ENCODE peak calls at places on chromosomes 16 and 17, in nine cellular contexts. X is midbrain; C is OCI-LY7; V is effector memory CD8-positive, alpha-beta T cell; S is ecto neural progenitor cell; I is Kasumi-1; Z is NAMALWA; N is uterus; Y is C1 segment of cervical spinal cord. U is an unnamed sample.

GRCh38 chr16:89308391-89309333 is 91.2 kb downstream of the ZNF778 start:
- DNase-seq in S (no peak), I (peak; percentile 37), N (no peak), Y (no peak), X (no peak), V (no peak), C (peak; percentile 31), Z (peak; percentile 74), U (no peak)

GRCh38 chr16:1378804-1379053 is 27.0 kb downstream of the GNPTG start:
- DNase-seq in I (no peak), V (no peak), C (no peak), N (no peak), Y (no peak), Z (no peak), S (no peak), X (no peak), U (no peak)

GRCh38 chr16:1771072-1771863 is at the start of gene NME3:
- DNase-seq in Z (peak; percentile 69), S (peak; percentile 81), I (peak; percentile 5), N (peak; percentile 79), C (peak; percentile 77), V (peak; percentile 72), Y (peak; percentile 58), X (peak; percentile 55), U (peak; percentile 62)

GRCh38 chr17:83186751-83187421 is 107.5 kb downstream of the METRNL start:
- DNase-seq in V (no peak), S (peak; percentile 38), C (no peak), Z (no peak), N (no peak), I (no peak), Y (no peak), X (no peak), U (no peak)

GRCh38 chr17:76458580-76459490 is 5.9 kb upstream of the UBE2O start:
- DNase-seq in Z (peak; percentile 69), S (peak; percentile 87), V (no peak), X (no peak), C (peak; percentile 88), Y (no peak), N (no peak), I (peak; percentile 59), U (no peak)

GRCh38 chr16:57070986-57071540 is 21.3 kb upstream of the CPNE2 start:
- DNase-seq in S (no peak), Y (no peak), I (no peak), C (no peak), Z (no peak), N (no peak), X (no peak), V (peak; percentile 45), U (no peak)

GRCh38 chr16:84927621-84928591 is 83.4 kb downstream of the ZDHHC7 start:
- DNase-seq in X (no peak), N (peak; percentile 59), S (no peak), I (no peak), V (no peak), Y (no peak), Z (no peak), C (no peak), U (no peak)

GRCh38 chr17:39938140-39938869 is 10.8 kb downstream of the LRRC3C start:
- DNase-seq in I (no peak), C (no peak), S (no peak), Y (no peak), N (no peak), X (no peak), Z (peak; percentile 29), V (no peak), U (no peak)

GRCh38 chr16:31223044-31223443 is 6.1 kb upstream of the PYDC1 start:
- DNase-seq in C (no peak), V (no peak), Y (no peak), X (no peak), Z (no peak), N (no peak), I (no peak), S (no peak), U (no peak)

GRCh38 chr17:36001862-36002603 is 680 bp upstream of the CCL15 start:
- DNase-seq in Z (no peak), C (no peak), X (no peak), I (no peak), S (no peak), N (no peak), Y (no peak), V (no peak), U (no peak)